ENCODE peak calls at places on chromosomes 5 and 9, in four cellular contexts. One of them, this sample, is unnamed.

GRCh38 chr9:132631280-132631679 is 38.5 kb downstream of the DDX31 start:
- DNase-seq in heart left ventricle: no peak
- DNase-seq in fibroblast of pulmonary artery: no peak
- DNase-seq in dorsolateral prefrontal cortex: no peak
- DNase-seq in this sample: no peak

GRCh38 chr9:131656356-131657030 is 83.4 kb downstream of the RAPGEF1 start:
- DNase-seq in dorsolateral prefrontal cortex: peak; percentile 65
- DNase-seq in heart left ventricle: peak; percentile 84
- DNase-seq in fibroblast of pulmonary artery: no peak
- DNase-seq in this sample: peak; percentile 54

GRCh38 chr5:133714161-133714915 is 102.0 kb upstream of the FSTL4 start:
- DNase-seq in fibroblast of pulmonary artery: no peak
- DNase-seq in dorsolateral prefrontal cortex: no peak
- DNase-seq in heart left ventricle: no peak
- DNase-seq in this sample: no peak

GRCh38 chr9:29548436-29548835 is 1975.2 kb upstream of the C9orf72 start:
- DNase-seq in heart left ventricle: no peak
- DNase-seq in dorsolateral prefrontal cortex: no peak
- DNase-seq in fibroblast of pulmonary artery: peak; percentile 15
- DNase-seq in this sample: no peak

GRCh38 chr5:33068786-33069185 is 357.7 kb downstream of the NPR3 start:
- DNase-seq in fibroblast of pulmonary artery: no peak
- DNase-seq in dorsolateral prefrontal cortex: no peak
- DNase-seq in heart left ventricle: no peak
- DNase-seq in this sample: no peak

GRCh38 chr5:40260351-40260750 is 419.4 kb upstream of the PTGER4 start:
- DNase-seq in dorsolateral prefrontal cortex: no peak
- DNase-seq in heart left ventricle: no peak
- DNase-seq in fibroblast of pulmonary artery: peak; percentile 8
- DNase-seq in this sample: no peak

GRCh38 chr5:100469780-100470179 is 65.4 kb upstream of the FAM174A start:
- DNase-seq in heart left ventricle: no peak
- DNase-seq in dorsolateral prefrontal cortex: no peak
- DNase-seq in fibroblast of pulmonary artery: no peak
- DNase-seq in this sample: no peak

GRCh38 chr9:3868466-3868865 is 342.7 kb upstream of the RFX3 start:
- DNase-seq in dorsolateral prefrontal cortex: no peak
- DNase-seq in fibroblast of pulmonary artery: peak; percentile 26
- DNase-seq in heart left ventricle: no peak
- DNase-seq in this sample: no peak

GRCh38 chr9:33139421-33140228 is 27.5 kb downstream of the B4GALT1 start:
- DNase-seq in fibroblast of pulmonary artery: peak; percentile 95
- DNase-seq in heart left ventricle: peak; percentile 88
- DNase-seq in dorsolateral prefrontal cortex: no peak
- DNase-seq in this sample: no peak

GRCh38 chr5:68054625-68055024 is 160.9 kb upstream of the PIK3R1 start:
- DNase-seq in dorsolateral prefrontal cortex: no peak
- DNase-seq in fibroblast of pulmonary artery: peak; percentile 22
- DNase-seq in heart left ventricle: no peak
- DNase-seq in this sample: no peak

GRCh38 chr9:12698986-12699385 is 5.8 kb downstream of the TYRP1 start:
- DNase-seq in heart left ventricle: no peak
- DNase-seq in dorsolateral prefrontal cortex: no peak
- DNase-seq in fibroblast of pulmonary artery: peak; percentile 45
- DNase-seq in this sample: no peak

GRCh38 chr9:34559616-34560546 is 29.6 kb downstream of the CNTFR start:
- DNase-seq in dorsolateral prefrontal cortex: no peak
- DNase-seq in heart left ventricle: no peak
- DNase-seq in fibroblast of pulmonary artery: peak; percentile 84
- DNase-seq in this sample: no peak

GRCh38 chr9:13845460-13845859 is 468.5 kb downstream of the NFIB start:
- DNase-seq in heart left ventricle: no peak
- DNase-seq in fibroblast of pulmonary artery: peak; percentile 89
- DNase-seq in dorsolateral prefrontal cortex: no peak
- DNase-seq in this sample: no peak

GRCh38 chr9:81851340-81851739 is 76.9 kb upstream of the SPATA31D4 start:
- DNase-seq in fibroblast of pulmonary artery: no peak
- DNase-seq in dorsolateral prefrontal cortex: no peak
- DNase-seq in heart left ventricle: no peak
- DNase-seq in this sample: no peak

GRCh38 chr9:93013856-93014582 is 44.5 kb upstream of the SUSD3 start:
- DNase-seq in fibroblast of pulmonary artery: no peak
- DNase-seq in dorsolateral prefrontal cortex: peak; percentile 11
- DNase-seq in heart left ventricle: no peak
- DNase-seq in this sample: no peak

GRCh38 chr5:129094087-129094923 is at the start of gene ISOC1:
- DNase-seq in fibroblast of pulmonary artery: peak; percentile 91
- DNase-seq in heart left ventricle: peak; percentile 96
- DNase-seq in dorsolateral prefrontal cortex: peak; percentile 93
- DNase-seq in this sample: peak; percentile 95
- TF ChIP-seq CTCF in fibroblast of pulmonary artery: no peak
- TF ChIP-seq CTCF in heart left ventricle: no peak
- TF ChIP-seq CTCF in dorsolateral prefrontal cortex: peak; percentile 16
- TF ChIP-seq CTCF in this sample: no peak

DNA sequence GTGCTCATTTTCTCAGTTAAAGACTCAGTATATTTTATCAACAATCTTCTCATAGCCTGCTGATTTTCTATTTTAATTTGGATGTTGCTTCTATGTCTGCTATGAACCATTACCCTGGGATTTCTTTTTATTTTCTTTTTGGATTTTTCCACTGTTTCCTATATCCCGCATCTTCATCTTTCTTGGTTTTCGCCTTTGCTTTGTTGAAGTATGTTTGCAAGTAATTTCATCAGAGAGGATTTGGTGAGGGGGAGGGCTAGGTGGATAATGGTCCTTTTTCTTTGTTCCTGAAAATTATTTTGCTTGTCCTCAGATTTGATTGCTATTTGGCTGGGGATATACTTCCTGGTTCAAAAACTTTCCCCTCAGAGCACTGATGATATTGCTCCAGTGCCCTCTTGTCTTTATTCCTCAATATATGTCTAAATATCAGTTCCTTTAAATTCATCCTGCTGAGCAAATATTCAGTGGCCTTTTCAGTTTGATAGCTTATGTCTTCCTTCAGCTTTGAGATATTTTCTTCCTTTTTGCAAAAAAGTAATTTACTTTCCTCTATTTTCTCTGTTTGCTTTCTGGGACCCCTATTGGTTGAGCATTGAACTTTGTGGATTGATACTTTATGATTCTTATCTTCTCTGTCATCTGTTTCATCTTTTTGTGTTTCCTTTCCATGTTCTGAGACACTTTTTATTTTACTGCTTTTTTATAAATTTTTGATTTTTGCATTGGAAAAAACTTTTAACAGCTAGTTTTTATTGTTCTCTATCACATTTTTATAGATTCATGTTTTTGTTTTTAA is 227.6 kb upstream of the ELL2 start:
- DNase-seq in dorsolateral prefrontal cortex: no peak
- DNase-seq in heart left ventricle: no peak
- DNase-seq in fibroblast of pulmonary artery: no peak
- DNase-seq in this sample: no peak
- TF ChIP-seq CTCF in dorsolateral prefrontal cortex: no peak
- TF ChIP-seq CTCF in heart left ventricle: no peak
- TF ChIP-seq CTCF in fibroblast of pulmonary artery: no peak
- TF ChIP-seq CTCF in this sample: no peak

DNA sequence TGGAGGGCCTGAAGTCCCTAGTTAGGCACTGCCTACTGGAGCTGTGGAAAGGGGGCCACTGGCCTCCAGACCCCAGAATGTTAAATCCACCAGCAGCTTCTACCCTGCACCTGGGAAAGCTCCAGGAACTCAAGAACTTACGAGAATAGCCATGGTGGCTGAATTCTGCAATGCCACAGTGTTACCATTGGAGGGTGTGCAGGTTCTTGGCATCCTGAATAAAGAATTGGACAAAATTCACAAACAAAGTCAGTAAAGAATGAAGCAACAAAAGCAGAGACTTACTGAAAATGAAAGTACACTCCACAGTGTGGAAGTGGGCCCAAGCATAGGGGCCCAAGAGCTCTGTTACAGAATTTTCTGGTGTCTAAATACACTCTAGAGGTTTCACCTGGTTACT is 107.0 kb downstream of the PRDM9 start:
- DNase-seq in fibroblast of pulmonary artery: peak; percentile 32
- DNase-seq in heart left ventricle: no peak
- DNase-seq in dorsolateral prefrontal cortex: no peak
- DNase-seq in this sample: no peak
- TF ChIP-seq CTCF in fibroblast of pulmonary artery: peak; percentile 26
- TF ChIP-seq CTCF in heart left ventricle: no peak
- TF ChIP-seq CTCF in dorsolateral prefrontal cortex: no peak
- TF ChIP-seq CTCF in this sample: no peak

GRCh38 chr9:114691046-114691955 is 9.3 kb upstream of the TEX48 start:
- DNase-seq in heart left ventricle: no peak
- DNase-seq in dorsolateral prefrontal cortex: no peak
- DNase-seq in fibroblast of pulmonary artery: peak; percentile 71
- DNase-seq in this sample: no peak
- TF ChIP-seq CTCF in heart left ventricle: no peak
- TF ChIP-seq CTCF in dorsolateral prefrontal cortex: no peak
- TF ChIP-seq CTCF in fibroblast of pulmonary artery: no peak
- TF ChIP-seq CTCF in this sample: no peak

GRCh38 chr9:114417511-114417910 is 29.7 kb upstream of the AKNA start:
- DNase-seq in heart left ventricle: no peak
- DNase-seq in fibroblast of pulmonary artery: peak; percentile 18
- DNase-seq in dorsolateral prefrontal cortex: no peak
- DNase-seq in this sample: no peak
- TF ChIP-seq CTCF in heart left ventricle: no peak
- TF ChIP-seq CTCF in fibroblast of pulmonary artery: no peak
- TF ChIP-seq CTCF in dorsolateral prefrontal cortex: no peak
- TF ChIP-seq CTCF in this sample: no peak

GRCh38 chr5:80935811-80936385 is 24.3 kb upstream of the RASGRF2 start:
- DNase-seq in heart left ventricle: no peak
- DNase-seq in dorsolateral prefrontal cortex: no peak
- DNase-seq in fibroblast of pulmonary artery: no peak
- DNase-seq in this sample: no peak
- TF ChIP-seq CTCF in heart left ventricle: no peak
- TF ChIP-seq CTCF in dorsolateral prefrontal cortex: no peak
- TF ChIP-seq CTCF in fibroblast of pulmonary artery: peak; percentile 8
- TF ChIP-seq CTCF in this sample: peak; percentile 3

GRCh38 chr9:134642385-134643181 is 980 bp downstream of the COL5A1 start:
- DNase-seq in fibroblast of pulmonary artery: peak; percentile 84
- DNase-seq in heart left ventricle: peak; percentile 76
- DNase-seq in dorsolateral prefrontal cortex: no peak
- DNase-seq in this sample: peak; percentile 49
- TF ChIP-seq CTCF in fibroblast of pulmonary artery: peak; percentile 46
- TF ChIP-seq CTCF in heart left ventricle: no peak
- TF ChIP-seq CTCF in dorsolateral prefrontal cortex: no peak
- TF ChIP-seq CTCF in this sample: no peak

DNA sequence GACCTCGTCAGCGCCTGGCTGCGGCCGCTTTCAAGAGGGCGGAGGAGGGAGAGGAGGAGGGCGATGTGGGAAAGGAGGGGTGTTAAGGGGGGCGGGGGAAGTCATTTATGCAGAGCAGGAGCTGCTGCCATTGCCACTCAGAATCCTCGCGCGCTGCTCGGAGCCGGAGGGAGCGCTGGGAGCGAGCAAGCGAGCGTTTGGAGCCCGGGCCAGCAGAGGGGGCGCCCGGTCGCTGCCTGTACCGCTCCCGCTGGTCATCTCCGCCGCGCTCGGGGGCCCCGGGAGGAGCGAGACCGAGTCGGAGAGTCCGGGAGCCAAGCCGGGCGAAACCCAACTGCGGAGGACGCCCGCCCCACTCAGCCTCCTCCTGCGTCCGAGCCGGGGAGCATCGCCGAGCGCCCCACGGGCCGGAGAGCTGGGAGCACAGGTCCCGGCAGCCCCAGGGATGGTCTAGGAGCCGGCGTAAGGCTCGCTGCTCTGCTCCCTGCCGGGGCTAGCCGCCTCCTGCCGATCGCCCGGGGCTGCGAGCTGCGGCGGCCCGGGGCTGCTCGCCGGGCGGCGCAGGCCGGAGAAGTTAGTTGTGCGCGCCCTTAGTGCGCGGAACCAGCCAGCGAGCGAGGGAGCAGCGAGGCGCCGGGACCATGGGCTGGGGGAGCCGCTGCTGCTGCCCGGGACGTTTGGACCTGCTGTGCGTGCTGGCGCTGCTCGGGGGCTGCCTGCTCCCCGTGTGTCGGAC is at the start of gene PCSK5:
- DNase-seq in heart left ventricle: peak; percentile 94
- DNase-seq in dorsolateral prefrontal cortex: peak; percentile 91
- DNase-seq in fibroblast of pulmonary artery: peak; percentile 96
- DNase-seq in this sample: peak; percentile 74
- TF ChIP-seq CTCF in heart left ventricle: peak; percentile 34
- TF ChIP-seq CTCF in dorsolateral prefrontal cortex: peak; percentile 39
- TF ChIP-seq CTCF in fibroblast of pulmonary artery: peak; percentile 12
- TF ChIP-seq CTCF in this sample: no peak

GRCh38 chr5:168292783-168293696 is 1.6 kb downstream of the WWC1 start:
- DNase-seq in heart left ventricle: no peak
- DNase-seq in dorsolateral prefrontal cortex: no peak
- DNase-seq in fibroblast of pulmonary artery: no peak
- DNase-seq in this sample: no peak

GRCh38 chr5:168291281-168291960 is at the start of gene WWC1:
- DNase-seq in dorsolateral prefrontal cortex: peak; percentile 64
- DNase-seq in fibroblast of pulmonary artery: no peak
- DNase-seq in heart left ventricle: peak; percentile 65
- DNase-seq in this sample: peak; percentile 86

GRCh38 chr5:168290902-168291280 is 554 bp upstream of the WWC1 start:
- DNase-seq in fibroblast of pulmonary artery: no peak
- DNase-seq in dorsolateral prefrontal cortex: no peak
- DNase-seq in heart left ventricle: no peak
- DNase-seq in this sample: no peak

GRCh38 chr5:168295574-168296201 is 4.2 kb downstream of the WWC1 start:
- DNase-seq in fibroblast of pulmonary artery: peak; percentile 68
- DNase-seq in heart left ventricle: no peak
- DNase-seq in dorsolateral prefrontal cortex: no peak
- DNase-seq in this sample: no peak

DNA sequence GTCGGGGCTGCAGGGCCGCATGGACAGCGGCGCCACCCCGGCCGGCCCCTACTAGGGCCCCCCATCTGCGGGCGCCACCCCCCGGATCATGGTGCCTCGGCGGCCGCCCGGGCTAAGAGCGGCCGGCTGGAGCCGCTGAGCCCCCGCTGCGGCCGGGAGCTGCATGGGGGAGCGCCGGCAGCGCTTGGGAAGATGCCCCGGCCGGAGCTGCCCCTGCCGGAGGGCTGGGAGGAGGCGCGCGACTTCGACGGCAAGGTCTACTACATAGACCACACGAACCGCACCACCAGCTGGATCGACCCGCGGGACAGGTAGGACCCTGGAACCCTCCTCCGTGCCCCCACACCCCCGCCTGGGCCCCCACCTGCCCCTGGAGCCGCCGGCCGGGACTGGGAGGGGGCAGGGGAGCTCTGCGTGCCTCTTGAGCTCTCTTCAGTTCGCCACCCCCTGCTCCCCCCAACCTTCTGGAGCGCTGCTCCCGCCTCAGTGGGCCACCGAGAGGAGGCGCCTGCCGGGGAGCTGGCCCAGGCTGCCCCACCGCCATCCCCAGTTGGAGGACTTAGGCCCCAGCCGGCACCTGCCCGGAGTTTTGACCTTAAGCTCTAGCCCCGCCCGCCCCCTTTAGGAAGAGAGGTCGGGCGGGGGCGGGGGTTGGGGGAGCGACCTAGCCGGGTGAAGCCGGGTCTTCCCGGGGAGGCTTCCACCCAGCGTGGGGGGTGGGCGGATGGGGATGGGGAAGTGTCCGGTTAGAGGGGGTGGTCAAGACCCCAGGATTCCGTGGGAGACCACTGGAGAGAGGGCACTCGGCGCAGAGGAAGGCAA is 727 bp downstream of the WWC1 start:
- DNase-seq in dorsolateral prefrontal cortex: no peak
- DNase-seq in heart left ventricle: no peak
- DNase-seq in fibroblast of pulmonary artery: no peak
- DNase-seq in this sample: peak; percentile 51
- TF ChIP-seq CTCF in dorsolateral prefrontal cortex: no peak
- TF ChIP-seq CTCF in heart left ventricle: no peak
- TF ChIP-seq CTCF in fibroblast of pulmonary artery: no peak
- TF ChIP-seq CTCF in this sample: no peak